ENCODE peak calls at places on chromosomes 1 and 21, in six cellular contexts. One of them, this sample, is unnamed.

GRCh38 chr21:41816583-41817165 is 49.8 kb upstream of the RIPK4 start:
- DNase-seq in stimulated activated CD8-positive, alpha-beta memory T cell treated with anti-CD3 and anti-CD28 coated beads, Interleukin-15, amount 100 ng/mL, for 1 hour: peak
- DNase-seq in neuronal stem cell: peak
- DNase-seq in GM12891: peak
- DNase-seq in stimulated activated CD4-positive, alpha-beta T cell treated with anti-CD3 and anti-CD28 coated beads, Interleukin-15, amount 100 ng/mL, for 24 hours: peak
- DNase-seq in AG10803: peak
- DNase-seq in this sample: peak

GRCh38 chr1:20726932-20727745 is 5.4 kb downstream of the SH2D5 start:
- DNase-seq in stimulated activated CD4-positive, alpha-beta T cell treated with anti-CD3 and anti-CD28 coated beads, Interleukin-15, amount 100 ng/mL, for 24 hours: no peak
- DNase-seq in AG10803: no peak
- DNase-seq in stimulated activated CD8-positive, alpha-beta memory T cell treated with anti-CD3 and anti-CD28 coated beads, Interleukin-15, amount 100 ng/mL, for 1 hour: no peak
- DNase-seq in neuronal stem cell: no peak
- DNase-seq in GM12891: no peak
- DNase-seq in this sample: no peak

GRCh38 chr1:59173721-59174120 is 123.2 kb upstream of the FGGY start:
- DNase-seq in stimulated activated CD8-positive, alpha-beta memory T cell treated with anti-CD3 and anti-CD28 coated beads, Interleukin-15, amount 100 ng/mL, for 1 hour: no peak
- DNase-seq in GM12891: no peak
- DNase-seq in AG10803: peak
- DNase-seq in neuronal stem cell: no peak
- DNase-seq in stimulated activated CD4-positive, alpha-beta T cell treated with anti-CD3 and anti-CD28 coated beads, Interleukin-15, amount 100 ng/mL, for 24 hours: no peak
- DNase-seq in this sample: no peak

GRCh38 chr1:31977361-31978131 is 36.1 kb upstream of the KHDRBS1 start:
- DNase-seq in neuronal stem cell: no peak
- DNase-seq in stimulated activated CD4-positive, alpha-beta T cell treated with anti-CD3 and anti-CD28 coated beads, Interleukin-15, amount 100 ng/mL, for 24 hours: no peak
- DNase-seq in AG10803: peak
- DNase-seq in GM12891: no peak
- DNase-seq in stimulated activated CD8-positive, alpha-beta memory T cell treated with anti-CD3 and anti-CD28 coated beads, Interleukin-15, amount 100 ng/mL, for 1 hour: no peak
- DNase-seq in this sample: no peak

GRCh38 chr1:238951809-238952208 is 434.6 kb upstream of the CHRM3 start:
- DNase-seq in stimulated activated CD8-positive, alpha-beta memory T cell treated with anti-CD3 and anti-CD28 coated beads, Interleukin-15, amount 100 ng/mL, for 1 hour: no peak
- DNase-seq in GM12891: no peak
- DNase-seq in AG10803: peak
- DNase-seq in stimulated activated CD4-positive, alpha-beta T cell treated with anti-CD3 and anti-CD28 coated beads, Interleukin-15, amount 100 ng/mL, for 24 hours: no peak
- DNase-seq in neuronal stem cell: no peak
- DNase-seq in this sample: no peak

GRCh38 chr1:203592156-203592555 is 34.5 kb upstream of the ATP2B4 start:
- DNase-seq in stimulated activated CD4-positive, alpha-beta T cell treated with anti-CD3 and anti-CD28 coated beads, Interleukin-15, amount 100 ng/mL, for 24 hours: peak
- DNase-seq in GM12891: no peak
- DNase-seq in stimulated activated CD8-positive, alpha-beta memory T cell treated with anti-CD3 and anti-CD28 coated beads, Interleukin-15, amount 100 ng/mL, for 1 hour: no peak
- DNase-seq in AG10803: no peak
- DNase-seq in neuronal stem cell: peak
- DNase-seq in this sample: no peak

GRCh38 chr1:110250749-110251148 is 40.6 kb downstream of the KCNC4 start:
- DNase-seq in stimulated activated CD8-positive, alpha-beta memory T cell treated with anti-CD3 and anti-CD28 coated beads, Interleukin-15, amount 100 ng/mL, for 1 hour: no peak
- DNase-seq in stimulated activated CD4-positive, alpha-beta T cell treated with anti-CD3 and anti-CD28 coated beads, Interleukin-15, amount 100 ng/mL, for 24 hours: no peak
- DNase-seq in neuronal stem cell: no peak
- DNase-seq in AG10803: no peak
- DNase-seq in GM12891: no peak
- DNase-seq in this sample: no peak

GRCh38 chr1:83554174-83554573 is 444.8 kb downstream of the TTLL7 start:
- DNase-seq in AG10803: no peak
- DNase-seq in neuronal stem cell: no peak
- DNase-seq in stimulated activated CD8-positive, alpha-beta memory T cell treated with anti-CD3 and anti-CD28 coated beads, Interleukin-15, amount 100 ng/mL, for 1 hour: no peak
- DNase-seq in GM12891: no peak
- DNase-seq in stimulated activated CD4-positive, alpha-beta T cell treated with anti-CD3 and anti-CD28 coated beads, Interleukin-15, amount 100 ng/mL, for 24 hours: no peak
- DNase-seq in this sample: no peak

GRCh38 chr1:226366290-226366689 is 41.6 kb downstream of the PARP1 start:
- DNase-seq in GM12891: no peak
- DNase-seq in neuronal stem cell: no peak
- DNase-seq in stimulated activated CD4-positive, alpha-beta T cell treated with anti-CD3 and anti-CD28 coated beads, Interleukin-15, amount 100 ng/mL, for 24 hours: no peak
- DNase-seq in stimulated activated CD8-positive, alpha-beta memory T cell treated with anti-CD3 and anti-CD28 coated beads, Interleukin-15, amount 100 ng/mL, for 1 hour: no peak
- DNase-seq in AG10803: no peak
- DNase-seq in this sample: no peak

GRCh38 chr1:176692988-176693696 is 230.2 kb downstream of the PAPPA2 start:
- DNase-seq in neuronal stem cell: no peak
- DNase-seq in stimulated activated CD4-positive, alpha-beta T cell treated with anti-CD3 and anti-CD28 coated beads, Interleukin-15, amount 100 ng/mL, for 24 hours: no peak
- DNase-seq in AG10803: no peak
- DNase-seq in stimulated activated CD8-positive, alpha-beta memory T cell treated with anti-CD3 and anti-CD28 coated beads, Interleukin-15, amount 100 ng/mL, for 1 hour: no peak
- DNase-seq in GM12891: no peak
- DNase-seq in this sample: no peak

GRCh38 chr1:146039844-146040194 is 18.3 kb upstream of the HJV start:
- DNase-seq in stimulated activated CD4-positive, alpha-beta T cell treated with anti-CD3 and anti-CD28 coated beads, Interleukin-15, amount 100 ng/mL, for 24 hours: no peak
- DNase-seq in neuronal stem cell: no peak
- DNase-seq in stimulated activated CD8-positive, alpha-beta memory T cell treated with anti-CD3 and anti-CD28 coated beads, Interleukin-15, amount 100 ng/mL, for 1 hour: no peak
- DNase-seq in GM12891: no peak
- DNase-seq in AG10803: no peak
- DNase-seq in this sample: no peak

GRCh38 chr1:194062962-194063361 is 876.5 kb upstream of the B3GALT2 start:
- DNase-seq in AG10803: no peak
- DNase-seq in GM12891: no peak
- DNase-seq in stimulated activated CD8-positive, alpha-beta memory T cell treated with anti-CD3 and anti-CD28 coated beads, Interleukin-15, amount 100 ng/mL, for 1 hour: no peak
- DNase-seq in neuronal stem cell: no peak
- DNase-seq in stimulated activated CD4-positive, alpha-beta T cell treated with anti-CD3 and anti-CD28 coated beads, Interleukin-15, amount 100 ng/mL, for 24 hours: no peak
- DNase-seq in this sample: no peak

GRCh38 chr1:193325042-193325441 is 138.6 kb upstream of the B3GALT2 start:
- DNase-seq in stimulated activated CD8-positive, alpha-beta memory T cell treated with anti-CD3 and anti-CD28 coated beads, Interleukin-15, amount 100 ng/mL, for 1 hour: no peak
- DNase-seq in GM12891: no peak
- DNase-seq in neuronal stem cell: no peak
- DNase-seq in stimulated activated CD4-positive, alpha-beta T cell treated with anti-CD3 and anti-CD28 coated beads, Interleukin-15, amount 100 ng/mL, for 24 hours: no peak
- DNase-seq in AG10803: no peak
- DNase-seq in this sample: no peak

GRCh38 chr21:15514073-15514946 is 215.5 kb upstream of the USP25 start:
- DNase-seq in neuronal stem cell: no peak
- DNase-seq in stimulated activated CD8-positive, alpha-beta memory T cell treated with anti-CD3 and anti-CD28 coated beads, Interleukin-15, amount 100 ng/mL, for 1 hour: peak
- DNase-seq in GM12891: peak
- DNase-seq in AG10803: no peak
- DNase-seq in stimulated activated CD4-positive, alpha-beta T cell treated with anti-CD3 and anti-CD28 coated beads, Interleukin-15, amount 100 ng/mL, for 24 hours: peak
- DNase-seq in this sample: no peak

GRCh38 chr1:164767257-164768044 is 208.5 kb downstream of the PBX1 start:
- DNase-seq in stimulated activated CD4-positive, alpha-beta T cell treated with anti-CD3 and anti-CD28 coated beads, Interleukin-15, amount 100 ng/mL, for 24 hours: no peak
- DNase-seq in neuronal stem cell: no peak
- DNase-seq in GM12891: no peak
- DNase-seq in stimulated activated CD8-positive, alpha-beta memory T cell treated with anti-CD3 and anti-CD28 coated beads, Interleukin-15, amount 100 ng/mL, for 1 hour: no peak
- DNase-seq in AG10803: peak
- DNase-seq in this sample: no peak

GRCh38 chr1:215262106-215262505 is 179.6 kb downstream of the KCNK2 start:
- DNase-seq in GM12891: no peak
- DNase-seq in AG10803: peak
- DNase-seq in stimulated activated CD8-positive, alpha-beta memory T cell treated with anti-CD3 and anti-CD28 coated beads, Interleukin-15, amount 100 ng/mL, for 1 hour: no peak
- DNase-seq in stimulated activated CD4-positive, alpha-beta T cell treated with anti-CD3 and anti-CD28 coated beads, Interleukin-15, amount 100 ng/mL, for 24 hours: no peak
- DNase-seq in neuronal stem cell: no peak
- DNase-seq in this sample: no peak

GRCh38 chr1:234980657-234981396 is 147.8 kb downstream of the TOMM20 start:
- DNase-seq in AG10803: peak
- DNase-seq in GM12891: no peak
- DNase-seq in neuronal stem cell: no peak
- DNase-seq in stimulated activated CD4-positive, alpha-beta T cell treated with anti-CD3 and anti-CD28 coated beads, Interleukin-15, amount 100 ng/mL, for 24 hours: peak
- DNase-seq in stimulated activated CD8-positive, alpha-beta memory T cell treated with anti-CD3 and anti-CD28 coated beads, Interleukin-15, amount 100 ng/mL, for 1 hour: peak
- DNase-seq in this sample: no peak

GRCh38 chr1:37177230-37177864 is 143.0 kb upstream of the GRIK3 start:
- DNase-seq in stimulated activated CD8-positive, alpha-beta memory T cell treated with anti-CD3 and anti-CD28 coated beads, Interleukin-15, amount 100 ng/mL, for 1 hour: no peak
- DNase-seq in stimulated activated CD4-positive, alpha-beta T cell treated with anti-CD3 and anti-CD28 coated beads, Interleukin-15, amount 100 ng/mL, for 24 hours: peak
- DNase-seq in neuronal stem cell: no peak
- DNase-seq in GM12891: peak
- DNase-seq in AG10803: peak
- DNase-seq in this sample: peak

GRCh38 chr1:68819190-68819829 is 322.4 kb upstream of the DEPDC1 start:
- DNase-seq in neuronal stem cell: no peak
- DNase-seq in stimulated activated CD8-positive, alpha-beta memory T cell treated with anti-CD3 and anti-CD28 coated beads, Interleukin-15, amount 100 ng/mL, for 1 hour: no peak
- DNase-seq in GM12891: peak
- DNase-seq in stimulated activated CD4-positive, alpha-beta T cell treated with anti-CD3 and anti-CD28 coated beads, Interleukin-15, amount 100 ng/mL, for 24 hours: no peak
- DNase-seq in AG10803: peak
- DNase-seq in this sample: no peak

GRCh38 chr21:31278511-31279155 is 65.4 kb downstream of the TIAM1 start:
- DNase-seq in AG10803: no peak
- DNase-seq in stimulated activated CD4-positive, alpha-beta T cell treated with anti-CD3 and anti-CD28 coated beads, Interleukin-15, amount 100 ng/mL, for 24 hours: no peak
- DNase-seq in GM12891: no peak
- DNase-seq in neuronal stem cell: no peak
- DNase-seq in stimulated activated CD8-positive, alpha-beta memory T cell treated with anti-CD3 and anti-CD28 coated beads, Interleukin-15, amount 100 ng/mL, for 1 hour: no peak
- DNase-seq in this sample: no peak

GRCh38 chr1:2530501-2531361 is 668 bp upstream of the HES5 start:
- DNase-seq in neuronal stem cell: no peak
- DNase-seq in stimulated activated CD4-positive, alpha-beta T cell treated with anti-CD3 and anti-CD28 coated beads, Interleukin-15, amount 100 ng/mL, for 24 hours: no peak
- DNase-seq in GM12891: no peak
- DNase-seq in AG10803: peak
- DNase-seq in stimulated activated CD8-positive, alpha-beta memory T cell treated with anti-CD3 and anti-CD28 coated beads, Interleukin-15, amount 100 ng/mL, for 1 hour: no peak
- DNase-seq in this sample: no peak

GRCh38 chr1:34825455-34826081 is 32.8 kb downstream of the GJA4 start:
- DNase-seq in stimulated activated CD4-positive, alpha-beta T cell treated with anti-CD3 and anti-CD28 coated beads, Interleukin-15, amount 100 ng/mL, for 24 hours: no peak
- DNase-seq in stimulated activated CD8-positive, alpha-beta memory T cell treated with anti-CD3 and anti-CD28 coated beads, Interleukin-15, amount 100 ng/mL, for 1 hour: no peak
- DNase-seq in neuronal stem cell: no peak
- DNase-seq in AG10803: no peak
- DNase-seq in GM12891: no peak
- DNase-seq in this sample: no peak